ENCODE peak calls at places on chromosomes 11 and 22, in five cellular contexts. D is mucosa of descending colon, R is HTR-8/SVneo, F is GM20000, G is KBM-7. Y is an unnamed sample.

GRCh38 chr11:96388891-96389603 is 665 bp downstream of the CCDC82 start:
- DNase-seq in D (no peak), R (peak; percentile 58), F (no peak), G (no peak), Y (peak; percentile 44)

GRCh38 chr11:45756384-45757010 is 48.5 kb upstream of the SLC35C1 start:
- DNase-seq in D (no peak), R (no peak), F (no peak), G (no peak), Y (no peak)

GRCh38 chr11:79011357-79011756 is 429.5 kb downstream of the TENM4 start:
- DNase-seq in D (no peak), R (no peak), F (no peak), G (no peak), Y (no peak)

GRCh38 chr11:81658722-81659121 is 1074.9 kb downstream of the FAM181B start:
- DNase-seq in D (no peak), R (no peak), F (peak; percentile 14), G (peak; percentile 19), Y (no peak)

GRCh38 chr11:8234910-8235309 is 28.8 kb downstream of the LMO1 start:
- DNase-seq in D (no peak), R (no peak), F (no peak), G (no peak), Y (no peak)

GRCh38 chr11:2520736-2521035 is 75.9 kb downstream of the KCNQ1 start:
- DNase-seq in D (no peak), R (no peak), F (no peak), G (no peak), Y (no peak)

GRCh38 chr11:91231226-91231625 is 993.4 kb upstream of the FAT3 start:
- DNase-seq in D (no peak), R (no peak), F (no peak), G (no peak), Y (no peak)

GRCh38 chr11:108592591-108593213 is 866 bp downstream of the EXPH5 start:
- DNase-seq in D (peak; percentile 69), R (no peak), F (peak; percentile 41), G (peak; percentile 41), Y (no peak)

GRCh38 chr22:45448431-45448830 is 34.9 kb downstream of the RIBC2 start:
- DNase-seq in D (no peak), R (no peak), F (no peak), G (no peak), Y (no peak)

GRCh38 chr22:43128928-43129424 is 14.2 kb downstream of the MCAT start:
- DNase-seq in D (peak; percentile 88), R (no peak), F (peak; percentile 56), G (peak; percentile 36), Y (peak; percentile 73)

Y was measured in PC-9.